ENCODE peak calls at places on chromosomes 16 and 17, in four cellular contexts. M is HepG2, Q is ureter, D is mucosa of descending colon. O is an unnamed sample.

GRCh38 chr17:28747801-28748750 is 4.3 kb downstream of the TRAF4 start:
- DNase-seq in M (no peak), Q (no peak), D (no peak), O (no peak)

GRCh38 chr16:83015871-83016270 is 389.1 kb downstream of the CDH13 start:
- DNase-seq in D (no peak), M (no peak), Q (no peak), O (no peak)

GRCh38 chr17:51734462-51734861 is 424.1 kb downstream of the CA10 start:
- DNase-seq in Q (no peak), D (no peak), M (no peak), O (no peak)

GRCh38 chr17:37848690-37849616 is 75.3 kb upstream of the TBC1D3K start:
- DNase-seq in D (no peak), M (no peak), Q (no peak), O (no peak)

GRCh38 chr16:89322381-89323119 is 105.0 kb downstream of the ZNF778 start:
- DNase-seq in D (peak; percentile 35), M (peak; percentile 74), Q (no peak), O (no peak)

GRCh38 chr17:7842380-7842949 is 8.4 kb downstream of the KDM6B start:
- DNase-seq in M (peak; percentile 56), Q (no peak), D (peak; percentile 83), O (peak; percentile 82)

GRCh38 chr16:22098538-22099255 is 6.4 kb downstream of the VWA3A start:
- DNase-seq in M (peak; percentile 89), Q (no peak), D (no peak), O (no peak)

GRCh38 chr16:4360538-4361021 is 9.5 kb upstream of the PAM16 start:
- DNase-seq in Q (no peak), D (no peak), M (no peak), O (no peak)

GRCh38 chr16:47780213-47780612 is 319.1 kb downstream of the PHKB start:
- DNase-seq in D (no peak), M (no peak), Q (no peak), O (no peak)

GRCh38 chr17:29179232-29180036 is 764 bp downstream of the MYO18A start:
- DNase-seq in M (peak; percentile 89), Q (peak; percentile 72), D (peak; percentile 91), O (peak; percentile 88)

GRCh38 chr16:27531186-27531585 is 18.5 kb downstream of the GTF3C1 start:
- DNase-seq in M (no peak), D (no peak), Q (no peak), O (no peak)

GRCh38 chr16:75044800-75045361 is 46.1 kb downstream of the ZNRF1 start:
- DNase-seq in M (no peak), D (no peak), Q (peak; percentile 62), O (no peak)

GRCh38 chr17:48547839-48548686 is 3.2 kb upstream of the HOXB2 start:
- DNase-seq in M (no peak), Q (no peak), D (no peak), O (no peak)

GRCh38 chr16:10182186-10182683 is at the start of gene GRIN2A:
- DNase-seq in Q (no peak), D (no peak), M (no peak), O (no peak)

GRCh38 chr17:14169901-14170300 is 66.8 kb downstream of the CDRT15 start:
- DNase-seq in M (no peak), Q (no peak), D (no peak), O (no peak)

GRCh38 chr16:81127051-81127450 is 30.9 kb upstream of the GCSH start:
- DNase-seq in Q (no peak), M (no peak), D (no peak), O (no peak)

GRCh38 chr16:85586360-85587145 is 26.6 kb upstream of the GSE1 start:
- DNase-seq in M (no peak), D (no peak), Q (peak; percentile 61), O (peak; percentile 46)

GRCh38 chr16:19680972-19681371 is 37.1 kb downstream of the KNOP1 start:
- DNase-seq in M (no peak), Q (no peak), D (no peak), O (no peak)

GRCh38 chr16:68332411-68333121 is 21.7 kb downstream of the PRMT7 start:
- DNase-seq in M (peak; percentile 88), Q (peak; percentile 61), D (no peak), O (peak; percentile 37)

GRCh38 chr16:81671738-81672597 is 107.1 kb upstream of the PLCG2 start:
- DNase-seq in D (no peak), Q (no peak), M (no peak), O (no peak)

GRCh38 chr16:13606804-13607203 is 313.1 kb upstream of the ERCC4 start:
- DNase-seq in Q (no peak), D (no peak), M (no peak), O (no peak)

GRCh38 chr17:80959330-80960036 is 32.2 kb upstream of the CHMP6 start:
- DNase-seq in D (peak; percentile 70), Q (peak; percentile 87), M (no peak), O (peak; percentile 72)

GRCh38 chr16:80862153-80862552 is 57.8 kb upstream of the CDYL2 start:
- DNase-seq in Q (no peak), D (no peak), M (no peak), O (no peak)

GRCh38 chr17:73271078-73271477 is 9.4 kb upstream of the CPSF4L start:
- DNase-seq in M (no peak), D (no peak), Q (no peak), O (peak; percentile 50)

GRCh38 chr17:79855331-79856124 is 16.3 kb upstream of the CBX4 start:
- DNase-seq in M (no peak), Q (no peak), D (no peak), O (no peak)

GRCh38 chr17:21687136-21687953 is 5.0 kb upstream of the KCNJ18 start:
- DNase-seq in D (no peak), M (no peak), Q (no peak), O (no peak)

GRCh38 chr17:55117063-55117611 is 147.6 kb upstream of the HLF start:
- DNase-seq in Q (no peak), D (no peak), M (no peak), O (no peak)

GRCh38 chr17:8123695-8124349 is at the start of gene HES7:
- DNase-seq in Q (no peak), D (no peak), M (no peak), O (no peak)

GRCh38 chr16:7518158-7518557 is 185.5 kb downstream of the RBFOX1 start:
- DNase-seq in M (no peak), D (no peak), Q (no peak), O (no peak)

GRCh38 chr17:38761612-38762011 is 9.1 kb downstream of the PSMB3 start:
- DNase-seq in D (peak; percentile 42), M (peak; percentile 54), Q (no peak), O (no peak)

GRCh38 chr16:19008245-19008644 is 24.5 kb downstream of the TMC7 start:
- DNase-seq in M (peak; percentile 71), Q (no peak), D (no peak), O (no peak)

GRCh38 chr16:58128181-58128631 is 975 bp downstream of the CFAP20 start:
- DNase-seq in D (no peak), Q (no peak), M (peak; percentile 34), O (no peak)

GRCh38 chr17:33401253-33401652 is 108.2 kb upstream of the ASIC2 start:
- DNase-seq in D (no peak), M (no peak), Q (no peak), O (no peak)

O was measured in transverse colon.